ENCODE peak calls at places on chromosomes 4 and X, in seven cellular contexts. R is T-cell; I is tibial artery; Y is heart right ventricle; U is Caco-2; G is globus pallidus; D is stimulated activated CD8-positive, alpha-beta memory T cell treated with anti-CD3 and anti-CD28 coated beads, Interleukin-7, amount 100 ng/mL, for 24 hours. P is an unnamed sample.

GRCh38 chrX:40152173-40152705 is 54.5 kb upstream of the BCOR start:
- DNase-seq in R (peak), I (no peak), Y (no peak), U (no peak), G (peak), D (no peak), P (no peak)

GRCh38 chr4:46389301-46389761 is 597 bp downstream of the GABRA2 start:
- DNase-seq in R (no peak), I (no peak), Y (no peak), U (peak), G (peak), D (no peak), P (no peak)

GRCh38 chr4:52961666-52962412 is 99.7 kb downstream of the RASL11B start:
- DNase-seq in R (no peak), I (no peak), Y (no peak), U (no peak), G (no peak), D (no peak), P (no peak)

GRCh38 chrX:149151805-149152757 is 353.0 kb downstream of the IDS start:
- DNase-seq in R (no peak), I (no peak), Y (no peak), U (no peak), G (no peak), D (no peak), P (no peak)

GRCh38 chr4:38161208-38162113 is 201.3 kb downstream of the PTTG2 start:
- DNase-seq in R (no peak), I (no peak), Y (no peak), U (no peak), G (no peak), D (no peak), P (no peak)

GRCh38 chrX:75655627-75656026 is 129.4 kb downstream of the MAGEE2 start:
- DNase-seq in R (no peak), I (no peak), Y (no peak), U (no peak), G (no peak), D (no peak), P (no peak)

GRCh38 chrX:15838017-15838416 is 16.6 kb downstream of the AP1S2 start:
- DNase-seq in R (peak), I (no peak), Y (no peak), U (peak), G (no peak), D (no peak), P (no peak)

GRCh38 chr4:69640289-69640688 is 847 bp upstream of the UGT2A2 start:
- DNase-seq in R (no peak), I (no peak), Y (no peak), U (no peak), G (no peak), D (no peak), P (no peak)

GRCh38 chrX:22541926-22542325 is 269.2 kb downstream of the CBLL2 start:
- DNase-seq in R (no peak), I (no peak), Y (no peak), U (no peak), G (no peak), D (no peak), P (no peak)

GRCh38 chr4:160835789-160836188 is 1328.0 kb downstream of the FSTL5 start:
- DNase-seq in R (no peak), I (no peak), Y (no peak), U (no peak), G (no peak), D (no peak), P (no peak)

GRCh38 chr4:102663073-102663472 is 97.7 kb downstream of the MANBA start:
- DNase-seq in R (no peak), I (no peak), Y (no peak), U (no peak), G (no peak), D (no peak), P (no peak)

GRCh38 chr4:179467890-179468289 is 2025.7 kb upstream of the AGA start:
- DNase-seq in R (no peak), I (no peak), Y (no peak), U (no peak), G (no peak), D (no peak), P (no peak)

GRCh38 chr4:2954358-2955185 is 8.6 kb downstream of the NOP14 start:
- DNase-seq in R (peak), I (no peak), Y (no peak), U (no peak), G (no peak), D (no peak), P (no peak)

GRCh38 chrX:154738013-154738738 is 12.7 kb downstream of the GAB3 start:
- DNase-seq in R (no peak), I (peak), Y (peak), U (no peak), G (no peak), D (no peak), P (no peak)

GRCh38 chr4:143320113-143320512 is 16.6 kb upstream of the GAB1 start:
- DNase-seq in R (no peak), I (no peak), Y (no peak), U (no peak), G (no peak), D (no peak), P (no peak)

GRCh38 chrX:110004210-110004609 is 1.3 kb downstream of the TMEM164 start:
- DNase-seq in R (no peak), I (no peak), Y (peak), U (peak), G (no peak), D (no peak), P (peak)

GRCh38 chr4:115119804-115120352 is 6.5 kb upstream of the NDST4 start:
- DNase-seq in R (no peak), I (no peak), Y (no peak), U (no peak), G (no peak), D (no peak), P (no peak)

GRCh38 chrX:100980608-100981497 is 11.3 kb downstream of the ARL13A start:
- DNase-seq in R (no peak), I (peak), Y (no peak), U (no peak), G (no peak), D (no peak), P (peak)

GRCh38 chrX:48720580-48721240 is 24.2 kb downstream of the SUV39H1 start:
- DNase-seq in R (no peak), I (no peak), Y (no peak), U (no peak), G (no peak), D (no peak), P (no peak)

GRCh38 chr4:80709082-80709869 is 321.2 kb upstream of the BMP3 start:
- DNase-seq in R (no peak), I (no peak), Y (no peak), U (no peak), G (no peak), D (no peak), P (no peak)

GRCh38 chrX:72307646-72308051 is 1.9 kb upstream of the CITED1 start:
- DNase-seq in R (no peak), I (no peak), Y (no peak), U (no peak), G (no peak), D (no peak), P (no peak)

GRCh38 chr4:164997941-164998340 is 20.5 kb upstream of the TRIM61 start:
- DNase-seq in R (no peak), I (no peak), Y (no peak), U (no peak), G (peak), D (no peak), P (no peak)

GRCh38 chr4:80097395-80098177 is 24.6 kb upstream of the ANTXR2 start:
- DNase-seq in R (no peak), I (peak), Y (peak), U (no peak), G (no peak), D (no peak), P (no peak)

GRCh38 chrX:115616943-115617563 is 56.1 kb downstream of the PLS3 start:
- DNase-seq in R (no peak), I (no peak), Y (no peak), U (no peak), G (no peak), D (no peak), P (no peak)

GRCh38 chrX:63784902-63785692 is at the start of gene ARHGEF9:
- DNase-seq in R (no peak), I (peak), Y (peak), U (no peak), G (peak), D (no peak), P (no peak)

GRCh38 chrX:47568656-47569295 is 7.8 kb downstream of the ARAF start:
- DNase-seq in R (peak), I (no peak), Y (no peak), U (peak), G (no peak), D (no peak), P (no peak)

GRCh38 chrX:68084765-68085164 is 348.5 kb downstream of the OPHN1 start:
- DNase-seq in R (no peak), I (peak), Y (peak), U (no peak), G (no peak), D (no peak), P (no peak)

GRCh38 chr4:177250056-177250696 is 59.5 kb upstream of the NEIL3 start:
- DNase-seq in R (peak), I (peak), Y (peak), U (peak), G (peak), D (peak), P (peak)

GRCh38 chr4:169314906-169315305 is 44.1 kb upstream of the SH3RF1 start:
- DNase-seq in R (no peak), I (peak), Y (peak), U (peak), G (no peak), D (no peak), P (peak)

GRCh38 chr4:155805016-155805415 is 46.2 kb downstream of the GUCY1B1 start:
- DNase-seq in R (no peak), I (no peak), Y (no peak), U (no peak), G (no peak), D (no peak), P (no peak)

GRCh38 chr4:43765514-43765913 is 683.1 kb downstream of the KCTD8 start:
- DNase-seq in R (no peak), I (no peak), Y (no peak), U (no peak), G (no peak), D (no peak), P (no peak)

GRCh38 chr4:77433102-77433733 is 172.4 kb upstream of the CXCL13 start:
- DNase-seq in R (no peak), I (no peak), Y (peak), U (peak), G (peak), D (no peak), P (no peak)

GRCh38 chr4:106587558-106587957 is 219.0 kb upstream of the GIMD1 start:
- DNase-seq in R (no peak), I (no peak), Y (no peak), U (no peak), G (no peak), D (no peak), P (no peak)

GRCh38 chrX:145792281-145792680 is 25.3 kb upstream of the SLITRK2 start:
- DNase-seq in R (no peak), I (no peak), Y (no peak), U (no peak), G (no peak), D (no peak), P (no peak)

GRCh38 chr4:25928956-25929336 is 14.9 kb downstream of the SMIM20 start:
- DNase-seq in R (no peak), I (no peak), Y (no peak), U (no peak), G (no peak), D (no peak), P (no peak)

GRCh38 chr4:186910385-186910784 is 186.7 kb upstream of the FAT1 start:
- DNase-seq in R (no peak), I (no peak), Y (no peak), U (no peak), G (no peak), D (no peak), P (no peak)

P was measured in lung.